ENCODE peak calls at places on chromosome 17, in six cellular contexts. One of them, this sample, is unnamed.

GRCh38 chr17:9906616-9907015 is 1.5 kb upstream of the RCVRN start:
- DNase-seq in SW 1271: no peak
- DNase-seq in stimulated activated CD4-positive, alpha-beta T cell treated with anti-CD3 and anti-CD28 coated beads, TNF-alpha, amount 100 ng/mL, for 1 hour: no peak
- DNase-seq in HAP-1: no peak
- DNase-seq in B cell: no peak
- DNase-seq in stimulated activated CD8-positive, alpha-beta memory T cell treated with anti-CD3 and anti-CD28 coated beads, Interleukin-4, amount 100 ng/mL, for 24 hours: no peak
- DNase-seq in this sample: no peak

GRCh38 chr17:34669511-34669910 is 90.1 kb downstream of the TMEM132E start:
- DNase-seq in stimulated activated CD4-positive, alpha-beta T cell treated with anti-CD3 and anti-CD28 coated beads, TNF-alpha, amount 100 ng/mL, for 1 hour: no peak
- DNase-seq in B cell: no peak
- DNase-seq in SW 1271: no peak
- DNase-seq in stimulated activated CD8-positive, alpha-beta memory T cell treated with anti-CD3 and anti-CD28 coated beads, Interleukin-4, amount 100 ng/mL, for 24 hours: no peak
- DNase-seq in HAP-1: no peak
- DNase-seq in this sample: no peak

GRCh38 chr17:73118139-73118538 is 25.7 kb upstream of the SLC39A11 start:
- DNase-seq in HAP-1: no peak
- DNase-seq in stimulated activated CD4-positive, alpha-beta T cell treated with anti-CD3 and anti-CD28 coated beads, TNF-alpha, amount 100 ng/mL, for 1 hour: no peak
- DNase-seq in B cell: no peak
- DNase-seq in SW 1271: no peak
- DNase-seq in stimulated activated CD8-positive, alpha-beta memory T cell treated with anti-CD3 and anti-CD28 coated beads, Interleukin-4, amount 100 ng/mL, for 24 hours: no peak
- DNase-seq in this sample: no peak

GRCh38 chr17:82370471-82371332 is 863 bp upstream of the UTS2R start:
- DNase-seq in stimulated activated CD8-positive, alpha-beta memory T cell treated with anti-CD3 and anti-CD28 coated beads, Interleukin-4, amount 100 ng/mL, for 24 hours: no peak
- DNase-seq in stimulated activated CD4-positive, alpha-beta T cell treated with anti-CD3 and anti-CD28 coated beads, TNF-alpha, amount 100 ng/mL, for 1 hour: peak
- DNase-seq in HAP-1: no peak
- DNase-seq in SW 1271: no peak
- DNase-seq in B cell: peak
- DNase-seq in this sample: no peak

GRCh38 chr17:59634632-59635561 is 15.2 kb downstream of the CLTC start:
- DNase-seq in B cell: no peak
- DNase-seq in stimulated activated CD8-positive, alpha-beta memory T cell treated with anti-CD3 and anti-CD28 coated beads, Interleukin-4, amount 100 ng/mL, for 24 hours: no peak
- DNase-seq in HAP-1: no peak
- DNase-seq in stimulated activated CD4-positive, alpha-beta T cell treated with anti-CD3 and anti-CD28 coated beads, TNF-alpha, amount 100 ng/mL, for 1 hour: no peak
- DNase-seq in SW 1271: no peak
- DNase-seq in this sample: no peak

GRCh38 chr17:2594657-2595085 is 1.2 kb downstream of the PAFAH1B1 start:
- DNase-seq in HAP-1: peak
- DNase-seq in stimulated activated CD8-positive, alpha-beta memory T cell treated with anti-CD3 and anti-CD28 coated beads, Interleukin-4, amount 100 ng/mL, for 24 hours: no peak
- DNase-seq in stimulated activated CD4-positive, alpha-beta T cell treated with anti-CD3 and anti-CD28 coated beads, TNF-alpha, amount 100 ng/mL, for 1 hour: no peak
- DNase-seq in B cell: no peak
- DNase-seq in SW 1271: no peak
- DNase-seq in this sample: no peak

GRCh38 chr17:2181206-2181983 is 122.2 kb downstream of the SMG6 start:
- DNase-seq in SW 1271: no peak
- DNase-seq in HAP-1: no peak
- DNase-seq in stimulated activated CD4-positive, alpha-beta T cell treated with anti-CD3 and anti-CD28 coated beads, TNF-alpha, amount 100 ng/mL, for 1 hour: no peak
- DNase-seq in stimulated activated CD8-positive, alpha-beta memory T cell treated with anti-CD3 and anti-CD28 coated beads, Interleukin-4, amount 100 ng/mL, for 24 hours: no peak
- DNase-seq in B cell: no peak
- DNase-seq in this sample: no peak

GRCh38 chr17:40561871-40562611 is 3.2 kb downstream of the CCR7 start:
- DNase-seq in B cell: no peak
- DNase-seq in stimulated activated CD8-positive, alpha-beta memory T cell treated with anti-CD3 and anti-CD28 coated beads, Interleukin-4, amount 100 ng/mL, for 24 hours: no peak
- DNase-seq in HAP-1: no peak
- DNase-seq in stimulated activated CD4-positive, alpha-beta T cell treated with anti-CD3 and anti-CD28 coated beads, TNF-alpha, amount 100 ng/mL, for 1 hour: no peak
- DNase-seq in SW 1271: no peak
- DNase-seq in this sample: no peak

GRCh38 chr17:14630025-14630424 is 329.1 kb downstream of the HS3ST3B1 start:
- DNase-seq in stimulated activated CD8-positive, alpha-beta memory T cell treated with anti-CD3 and anti-CD28 coated beads, Interleukin-4, amount 100 ng/mL, for 24 hours: no peak
- DNase-seq in stimulated activated CD4-positive, alpha-beta T cell treated with anti-CD3 and anti-CD28 coated beads, TNF-alpha, amount 100 ng/mL, for 1 hour: no peak
- DNase-seq in B cell: no peak
- DNase-seq in HAP-1: no peak
- DNase-seq in SW 1271: no peak
- DNase-seq in this sample: no peak

GRCh38 chr17:37490638-37491614 is 1.2 kb downstream of the DUSP14 start:
- DNase-seq in SW 1271: peak
- DNase-seq in B cell: no peak
- DNase-seq in HAP-1: peak
- DNase-seq in stimulated activated CD8-positive, alpha-beta memory T cell treated with anti-CD3 and anti-CD28 coated beads, Interleukin-4, amount 100 ng/mL, for 24 hours: no peak
- DNase-seq in stimulated activated CD4-positive, alpha-beta T cell treated with anti-CD3 and anti-CD28 coated beads, TNF-alpha, amount 100 ng/mL, for 1 hour: no peak
- DNase-seq in this sample: no peak

GRCh38 chr17:15091825-15092224 is 173.3 kb downstream of the PMP22 start:
- DNase-seq in stimulated activated CD4-positive, alpha-beta T cell treated with anti-CD3 and anti-CD28 coated beads, TNF-alpha, amount 100 ng/mL, for 1 hour: no peak
- DNase-seq in B cell: no peak
- DNase-seq in SW 1271: no peak
- DNase-seq in HAP-1: no peak
- DNase-seq in stimulated activated CD8-positive, alpha-beta memory T cell treated with anti-CD3 and anti-CD28 coated beads, Interleukin-4, amount 100 ng/mL, for 24 hours: no peak
- DNase-seq in this sample: no peak

GRCh38 chr17:11986179-11986938 is 10.9 kb downstream of the ZNF18 start:
- DNase-seq in stimulated activated CD4-positive, alpha-beta T cell treated with anti-CD3 and anti-CD28 coated beads, TNF-alpha, amount 100 ng/mL, for 1 hour: no peak
- DNase-seq in SW 1271: no peak
- DNase-seq in B cell: no peak
- DNase-seq in stimulated activated CD8-positive, alpha-beta memory T cell treated with anti-CD3 and anti-CD28 coated beads, Interleukin-4, amount 100 ng/mL, for 24 hours: no peak
- DNase-seq in HAP-1: no peak
- DNase-seq in this sample: no peak

GRCh38 chr17:32261937-32262510 is 3.6 kb upstream of the RHBDL3 start:
- DNase-seq in stimulated activated CD8-positive, alpha-beta memory T cell treated with anti-CD3 and anti-CD28 coated beads, Interleukin-4, amount 100 ng/mL, for 24 hours: no peak
- DNase-seq in SW 1271: no peak
- DNase-seq in B cell: no peak
- DNase-seq in stimulated activated CD4-positive, alpha-beta T cell treated with anti-CD3 and anti-CD28 coated beads, TNF-alpha, amount 100 ng/mL, for 1 hour: no peak
- DNase-seq in HAP-1: no peak
- DNase-seq in this sample: no peak

GRCh38 chr17:82030470-82031302 is 792 bp upstream of the RAC3 start:
- DNase-seq in stimulated activated CD4-positive, alpha-beta T cell treated with anti-CD3 and anti-CD28 coated beads, TNF-alpha, amount 100 ng/mL, for 1 hour: peak
- DNase-seq in stimulated activated CD8-positive, alpha-beta memory T cell treated with anti-CD3 and anti-CD28 coated beads, Interleukin-4, amount 100 ng/mL, for 24 hours: peak
- DNase-seq in B cell: peak
- DNase-seq in SW 1271: peak
- DNase-seq in HAP-1: peak
- DNase-seq in this sample: peak

GRCh38 chr17:13484020-13484419 is 117.7 kb downstream of the HS3ST3A1 start:
- DNase-seq in stimulated activated CD4-positive, alpha-beta T cell treated with anti-CD3 and anti-CD28 coated beads, TNF-alpha, amount 100 ng/mL, for 1 hour: no peak
- DNase-seq in stimulated activated CD8-positive, alpha-beta memory T cell treated with anti-CD3 and anti-CD28 coated beads, Interleukin-4, amount 100 ng/mL, for 24 hours: no peak
- DNase-seq in B cell: no peak
- DNase-seq in SW 1271: no peak
- DNase-seq in HAP-1: no peak
- DNase-seq in this sample: no peak

GRCh38 chr17:20982589-20983358 is 60.0 kb downstream of the USP22 start:
- DNase-seq in stimulated activated CD4-positive, alpha-beta T cell treated with anti-CD3 and anti-CD28 coated beads, TNF-alpha, amount 100 ng/mL, for 1 hour: no peak
- DNase-seq in stimulated activated CD8-positive, alpha-beta memory T cell treated with anti-CD3 and anti-CD28 coated beads, Interleukin-4, amount 100 ng/mL, for 24 hours: no peak
- DNase-seq in B cell: no peak
- DNase-seq in SW 1271: no peak
- DNase-seq in HAP-1: no peak
- DNase-seq in this sample: no peak

GRCh38 chr17:48192321-48192731 is 84.8 kb downstream of the SNX11 start:
- DNase-seq in stimulated activated CD4-positive, alpha-beta T cell treated with anti-CD3 and anti-CD28 coated beads, TNF-alpha, amount 100 ng/mL, for 1 hour: no peak
- DNase-seq in SW 1271: no peak
- DNase-seq in HAP-1: peak
- DNase-seq in B cell: no peak
- DNase-seq in stimulated activated CD8-positive, alpha-beta memory T cell treated with anti-CD3 and anti-CD28 coated beads, Interleukin-4, amount 100 ng/mL, for 24 hours: no peak
- DNase-seq in this sample: peak

GRCh38 chr17:31594416-31594815 is 202.9 kb downstream of the RAB11FIP4 start:
- DNase-seq in stimulated activated CD8-positive, alpha-beta memory T cell treated with anti-CD3 and anti-CD28 coated beads, Interleukin-4, amount 100 ng/mL, for 24 hours: no peak
- DNase-seq in B cell: no peak
- DNase-seq in stimulated activated CD4-positive, alpha-beta T cell treated with anti-CD3 and anti-CD28 coated beads, TNF-alpha, amount 100 ng/mL, for 1 hour: no peak
- DNase-seq in HAP-1: no peak
- DNase-seq in SW 1271: no peak
- DNase-seq in this sample: no peak

GRCh38 chr17:43171761-43172487 is 910 bp downstream of the NBR1 start:
- DNase-seq in stimulated activated CD4-positive, alpha-beta T cell treated with anti-CD3 and anti-CD28 coated beads, TNF-alpha, amount 100 ng/mL, for 1 hour: no peak
- DNase-seq in stimulated activated CD8-positive, alpha-beta memory T cell treated with anti-CD3 and anti-CD28 coated beads, Interleukin-4, amount 100 ng/mL, for 24 hours: no peak
- DNase-seq in SW 1271: peak
- DNase-seq in HAP-1: peak
- DNase-seq in B cell: no peak
- DNase-seq in this sample: peak

GRCh38 chr17:14940946-14941280 is 324.2 kb downstream of the PMP22 start:
- DNase-seq in stimulated activated CD4-positive, alpha-beta T cell treated with anti-CD3 and anti-CD28 coated beads, TNF-alpha, amount 100 ng/mL, for 1 hour: no peak
- DNase-seq in B cell: no peak
- DNase-seq in stimulated activated CD8-positive, alpha-beta memory T cell treated with anti-CD3 and anti-CD28 coated beads, Interleukin-4, amount 100 ng/mL, for 24 hours: no peak
- DNase-seq in HAP-1: no peak
- DNase-seq in SW 1271: no peak
- DNase-seq in this sample: no peak

GRCh38 chr17:49935526-49936210 is 33.3 kb upstream of the DLX4 start:
- DNase-seq in SW 1271: no peak
- DNase-seq in stimulated activated CD8-positive, alpha-beta memory T cell treated with anti-CD3 and anti-CD28 coated beads, Interleukin-4, amount 100 ng/mL, for 24 hours: no peak
- DNase-seq in HAP-1: no peak
- DNase-seq in B cell: no peak
- DNase-seq in stimulated activated CD4-positive, alpha-beta T cell treated with anti-CD3 and anti-CD28 coated beads, TNF-alpha, amount 100 ng/mL, for 1 hour: no peak
- DNase-seq in this sample: no peak

GRCh38 chr17:17849147-17849820 is 12.5 kb upstream of the SREBF1 start:
- DNase-seq in stimulated activated CD8-positive, alpha-beta memory T cell treated with anti-CD3 and anti-CD28 coated beads, Interleukin-4, amount 100 ng/mL, for 24 hours: peak
- DNase-seq in B cell: no peak
- DNase-seq in SW 1271: no peak
- DNase-seq in stimulated activated CD4-positive, alpha-beta T cell treated with anti-CD3 and anti-CD28 coated beads, TNF-alpha, amount 100 ng/mL, for 1 hour: peak
- DNase-seq in HAP-1: no peak
- DNase-seq in this sample: peak

GRCh38 chr17:81153340-81153803 is 11.9 kb upstream of the PVALEF start:
- DNase-seq in stimulated activated CD8-positive, alpha-beta memory T cell treated with anti-CD3 and anti-CD28 coated beads, Interleukin-4, amount 100 ng/mL, for 24 hours: no peak
- DNase-seq in HAP-1: no peak
- DNase-seq in SW 1271: no peak
- DNase-seq in stimulated activated CD4-positive, alpha-beta T cell treated with anti-CD3 and anti-CD28 coated beads, TNF-alpha, amount 100 ng/mL, for 1 hour: no peak
- DNase-seq in B cell: no peak
- DNase-seq in this sample: no peak

GRCh38 chr17:5422505-5422904 is 2.5 kb downstream of the RPAIN start:
- DNase-seq in stimulated activated CD8-positive, alpha-beta memory T cell treated with anti-CD3 and anti-CD28 coated beads, Interleukin-4, amount 100 ng/mL, for 24 hours: no peak
- DNase-seq in SW 1271: peak
- DNase-seq in B cell: no peak
- DNase-seq in HAP-1: no peak
- DNase-seq in stimulated activated CD4-positive, alpha-beta T cell treated with anti-CD3 and anti-CD28 coated beads, TNF-alpha, amount 100 ng/mL, for 1 hour: no peak
- DNase-seq in this sample: no peak

GRCh38 chr17:73956595-73957465 is 246.6 kb upstream of the RPL38 start:
- DNase-seq in stimulated activated CD8-positive, alpha-beta memory T cell treated with anti-CD3 and anti-CD28 coated beads, Interleukin-4, amount 100 ng/mL, for 24 hours: peak
- DNase-seq in SW 1271: peak
- DNase-seq in HAP-1: peak
- DNase-seq in B cell: peak
- DNase-seq in stimulated activated CD4-positive, alpha-beta T cell treated with anti-CD3 and anti-CD28 coated beads, TNF-alpha, amount 100 ng/mL, for 1 hour: peak
- DNase-seq in this sample: peak

GRCh38 chr17:58056476-58056875 is 26.7 kb upstream of the DYNLL2 start:
- DNase-seq in B cell: no peak
- DNase-seq in SW 1271: no peak
- DNase-seq in stimulated activated CD8-positive, alpha-beta memory T cell treated with anti-CD3 and anti-CD28 coated beads, Interleukin-4, amount 100 ng/mL, for 24 hours: no peak
- DNase-seq in stimulated activated CD4-positive, alpha-beta T cell treated with anti-CD3 and anti-CD28 coated beads, TNF-alpha, amount 100 ng/mL, for 1 hour: no peak
- DNase-seq in HAP-1: no peak
- DNase-seq in this sample: no peak

GRCh38 chr17:82049521-82049971 is 2.1 kb downstream of the RFNG start:
- DNase-seq in SW 1271: no peak
- DNase-seq in stimulated activated CD4-positive, alpha-beta T cell treated with anti-CD3 and anti-CD28 coated beads, TNF-alpha, amount 100 ng/mL, for 1 hour: no peak
- DNase-seq in stimulated activated CD8-positive, alpha-beta memory T cell treated with anti-CD3 and anti-CD28 coated beads, Interleukin-4, amount 100 ng/mL, for 24 hours: no peak
- DNase-seq in B cell: no peak
- DNase-seq in HAP-1: no peak
- DNase-seq in this sample: no peak

GRCh38 chr17:4899341-4900230 is at the start of gene C17orf107:
- DNase-seq in stimulated activated CD4-positive, alpha-beta T cell treated with anti-CD3 and anti-CD28 coated beads, TNF-alpha, amount 100 ng/mL, for 1 hour: peak
- DNase-seq in HAP-1: no peak
- DNase-seq in SW 1271: no peak
- DNase-seq in B cell: peak
- DNase-seq in stimulated activated CD8-positive, alpha-beta memory T cell treated with anti-CD3 and anti-CD28 coated beads, Interleukin-4, amount 100 ng/mL, for 24 hours: peak
- DNase-seq in this sample: no peak

GRCh38 chr17:44578947-44579346 is 21.7 kb downstream of the FZD2 start:
- DNase-seq in stimulated activated CD8-positive, alpha-beta memory T cell treated with anti-CD3 and anti-CD28 coated beads, Interleukin-4, amount 100 ng/mL, for 24 hours: no peak
- DNase-seq in HAP-1: no peak
- DNase-seq in B cell: no peak
- DNase-seq in SW 1271: no peak
- DNase-seq in stimulated activated CD4-positive, alpha-beta T cell treated with anti-CD3 and anti-CD28 coated beads, TNF-alpha, amount 100 ng/mL, for 1 hour: no peak
- DNase-seq in this sample: no peak

GRCh38 chr17:66123163-66123562 is 68.8 kb downstream of the CEP112 start:
- DNase-seq in HAP-1: no peak
- DNase-seq in stimulated activated CD8-positive, alpha-beta memory T cell treated with anti-CD3 and anti-CD28 coated beads, Interleukin-4, amount 100 ng/mL, for 24 hours: no peak
- DNase-seq in SW 1271: no peak
- DNase-seq in stimulated activated CD4-positive, alpha-beta T cell treated with anti-CD3 and anti-CD28 coated beads, TNF-alpha, amount 100 ng/mL, for 1 hour: no peak
- DNase-seq in B cell: no peak
- DNase-seq in this sample: no peak

GRCh38 chr17:12973496-12974318 is 44.1 kb downstream of the ELAC2 start:
- DNase-seq in stimulated activated CD4-positive, alpha-beta T cell treated with anti-CD3 and anti-CD28 coated beads, TNF-alpha, amount 100 ng/mL, for 1 hour: no peak
- DNase-seq in SW 1271: no peak
- DNase-seq in B cell: no peak
- DNase-seq in HAP-1: no peak
- DNase-seq in stimulated activated CD8-positive, alpha-beta memory T cell treated with anti-CD3 and anti-CD28 coated beads, Interleukin-4, amount 100 ng/mL, for 24 hours: no peak
- DNase-seq in this sample: no peak

GRCh38 chr17:9272506-9272905 is 251.2 kb downstream of the NTN1 start:
- DNase-seq in stimulated activated CD8-positive, alpha-beta memory T cell treated with anti-CD3 and anti-CD28 coated beads, Interleukin-4, amount 100 ng/mL, for 24 hours: no peak
- DNase-seq in HAP-1: no peak
- DNase-seq in SW 1271: no peak
- DNase-seq in B cell: no peak
- DNase-seq in stimulated activated CD4-positive, alpha-beta T cell treated with anti-CD3 and anti-CD28 coated beads, TNF-alpha, amount 100 ng/mL, for 1 hour: no peak
- DNase-seq in this sample: no peak

GRCh38 chr17:79802736-79803420 is 6.0 kb upstream of the CBX8 start:
- DNase-seq in B cell: no peak
- DNase-seq in SW 1271: no peak
- DNase-seq in stimulated activated CD4-positive, alpha-beta T cell treated with anti-CD3 and anti-CD28 coated beads, TNF-alpha, amount 100 ng/mL, for 1 hour: no peak
- DNase-seq in stimulated activated CD8-positive, alpha-beta memory T cell treated with anti-CD3 and anti-CD28 coated beads, Interleukin-4, amount 100 ng/mL, for 24 hours: no peak
- DNase-seq in HAP-1: no peak
- DNase-seq in this sample: no peak

GRCh38 chr17:7845359-7846062 is 9.4 kb upstream of the TMEM88 start:
- DNase-seq in stimulated activated CD4-positive, alpha-beta T cell treated with anti-CD3 and anti-CD28 coated beads, TNF-alpha, amount 100 ng/mL, for 1 hour: no peak
- DNase-seq in SW 1271: no peak
- DNase-seq in HAP-1: no peak
- DNase-seq in B cell: peak
- DNase-seq in stimulated activated CD8-positive, alpha-beta memory T cell treated with anti-CD3 and anti-CD28 coated beads, Interleukin-4, amount 100 ng/mL, for 24 hours: no peak
- DNase-seq in this sample: no peak

GRCh38 chr17:78958556-78959191 is 21.0 kb downstream of the LGALS3BP start:
- DNase-seq in B cell: no peak
- DNase-seq in stimulated activated CD4-positive, alpha-beta T cell treated with anti-CD3 and anti-CD28 coated beads, TNF-alpha, amount 100 ng/mL, for 1 hour: no peak
- DNase-seq in SW 1271: no peak
- DNase-seq in stimulated activated CD8-positive, alpha-beta memory T cell treated with anti-CD3 and anti-CD28 coated beads, Interleukin-4, amount 100 ng/mL, for 24 hours: no peak
- DNase-seq in HAP-1: no peak
- DNase-seq in this sample: no peak

GRCh38 chr17:67544364-67544763 is 167.3 kb downstream of the PITPNC1 start:
- DNase-seq in HAP-1: no peak
- DNase-seq in SW 1271: no peak
- DNase-seq in stimulated activated CD8-positive, alpha-beta memory T cell treated with anti-CD3 and anti-CD28 coated beads, Interleukin-4, amount 100 ng/mL, for 24 hours: no peak
- DNase-seq in stimulated activated CD4-positive, alpha-beta T cell treated with anti-CD3 and anti-CD28 coated beads, TNF-alpha, amount 100 ng/mL, for 1 hour: no peak
- DNase-seq in B cell: no peak
- DNase-seq in this sample: no peak

GRCh38 chr17:64747938-64748540 is 85.9 kb upstream of the SMURF2 start:
- DNase-seq in B cell: no peak
- DNase-seq in HAP-1: no peak
- DNase-seq in stimulated activated CD4-positive, alpha-beta T cell treated with anti-CD3 and anti-CD28 coated beads, TNF-alpha, amount 100 ng/mL, for 1 hour: no peak
- DNase-seq in SW 1271: no peak
- DNase-seq in stimulated activated CD8-positive, alpha-beta memory T cell treated with anti-CD3 and anti-CD28 coated beads, Interleukin-4, amount 100 ng/mL, for 24 hours: no peak
- DNase-seq in this sample: no peak

GRCh38 chr17:67431210-67432015 is 54.3 kb downstream of the PITPNC1 start:
- DNase-seq in stimulated activated CD8-positive, alpha-beta memory T cell treated with anti-CD3 and anti-CD28 coated beads, Interleukin-4, amount 100 ng/mL, for 24 hours: no peak
- DNase-seq in stimulated activated CD4-positive, alpha-beta T cell treated with anti-CD3 and anti-CD28 coated beads, TNF-alpha, amount 100 ng/mL, for 1 hour: no peak
- DNase-seq in SW 1271: peak
- DNase-seq in B cell: no peak
- DNase-seq in HAP-1: no peak
- DNase-seq in this sample: no peak